ENCODE peak calls at places on chromosomes 12 and 14, in nine cellular contexts. X is psoas muscle; J is ecto neural progenitor cell; O is RWPE1; G is right cardiac atrium; V is ureter; C is pancreas; B is activated T-cell treated with anti-CD3 and anti-CD28 coated beads, Interleukin-2, amount 50 U/mL, for 72 hours; N is A172. T is an unnamed sample.

GRCh38 chr14:66087231-66087630 is 398.9 kb upstream of the CCDC196 start:
- DNase-seq in X (no peak), J (no peak), O (no peak), G (no peak), V (no peak), C (no peak), B (no peak), N (peak; percentile 1), T (no peak)

GRCh38 chr12:6539276-6540134 is 5.2 kb downstream of the GAPDH start:
- DNase-seq in X (no peak), J (no peak), O (no peak), G (peak; percentile 77), V (no peak), C (no peak), B (no peak), N (no peak), T (peak; percentile 45)

GRCh38 chr12:5808956-5809355 is 136.1 kb downstream of the ANO2 start:
- DNase-seq in X (no peak), J (no peak), O (peak; percentile 26), G (no peak), V (no peak), C (no peak), B (no peak), N (peak; percentile 95), T (no peak)

GRCh38 chr12:109277899-109278762 is 31.0 kb downstream of the FOXN4 start:
- DNase-seq in X (peak; percentile 28), J (no peak), O (peak; percentile 14), G (no peak), V (no peak), C (no peak), B (no peak), N (no peak), T (no peak)

GRCh38 chr14:74888164-74889158 is 6.7 kb downstream of the DLST start:
- DNase-seq in X (no peak), J (no peak), O (peak; percentile 30), G (no peak), V (no peak), C (no peak), B (no peak), N (peak; percentile 30), T (no peak)

GRCh38 chr12:76080017-76080728 is 4.3 kb downstream of the NAP1L1 start:
- DNase-seq in X (no peak), J (no peak), O (no peak), G (no peak), V (no peak), C (no peak), B (no peak), N (no peak), T (no peak)

GRCh38 chr14:77151918-77152588 is 10.5 kb upstream of the ZDHHC22 start:
- DNase-seq in X (no peak), J (no peak), O (peak; percentile 57), G (no peak), V (no peak), C (no peak), B (no peak), N (no peak), T (no peak)

GRCh38 chr14:38073641-38074040 is 134.1 kb upstream of the SSTR1 start:
- DNase-seq in X (no peak), J (no peak), O (no peak), G (no peak), V (no peak), C (no peak), B (no peak), N (no peak), T (no peak)

GRCh38 chr14:101705733-101706508 is 55.6 kb upstream of the PPP2R5C start:
- DNase-seq in X (peak; percentile 67), J (peak; percentile 82), O (no peak), G (peak; percentile 92), V (peak; percentile 81), C (no peak), B (peak; percentile 57), N (peak; percentile 16), T (peak; percentile 73)

GRCh38 chr14:58547649-58548048 is 90.1 kb upstream of the DACT1 start:
- DNase-seq in X (no peak), J (no peak), O (no peak), G (no peak), V (no peak), C (no peak), B (no peak), N (no peak), T (no peak)

GRCh38 chr12:131851741-131852550 is 23.8 kb downstream of the MMP17 start:
- DNase-seq in X (no peak), J (no peak), O (no peak), G (peak; percentile 58), V (no peak), C (no peak), B (no peak), N (peak; percentile 30), T (no peak)

GRCh38 chr12:47818382-47818700 is 1.4 kb downstream of the HDAC7 start:
- DNase-seq in X (no peak), J (no peak), O (no peak), G (no peak), V (no peak), C (no peak), B (peak; percentile 57), N (no peak), T (no peak)

GRCh38 chr12:69837191-69838085 is 12.4 kb downstream of the MYRFL start:
- DNase-seq in X (no peak), J (no peak), O (no peak), G (no peak), V (no peak), C (no peak), B (no peak), N (no peak), T (no peak)

GRCh38 chr14:88468396-88468795 is 82.9 kb downstream of the SPATA7 start:
- DNase-seq in X (no peak), J (no peak), O (peak; percentile 26), G (no peak), V (no peak), C (no peak), B (no peak), N (peak; percentile 27), T (no peak)

GRCh38 chr12:52073531-52073950 is 3.8 kb downstream of the ATG101 start:
- DNase-seq in X (no peak), J (no peak), O (no peak), G (peak; percentile 25), V (no peak), C (no peak), B (no peak), N (no peak), T (no peak)

GRCh38 chr12:59085680-59086079 is 165.4 kb upstream of the LRIG3 start:
- DNase-seq in X (no peak), J (no peak), O (no peak), G (no peak), V (no peak), C (no peak), B (no peak), N (no peak), T (no peak)

GRCh38 chr14:23360496-23360895 is 4.5 kb downstream of the EFS start:
- DNase-seq in X (no peak), J (no peak), O (no peak), G (peak; percentile 70), V (no peak), C (no peak), B (no peak), N (no peak), T (no peak)

GRCh38 chr12:76010732-76011458 is 20.7 kb downstream of the PHLDA1 start:
- DNase-seq in X (no peak), J (no peak), O (no peak), G (no peak), V (no peak), C (no peak), B (no peak), N (no peak), T (no peak)

GRCh38 chr12:58420496-58420895 is 479.1 kb downstream of the ATP23 start:
- DNase-seq in X (no peak), J (no peak), O (peak; percentile 15), G (no peak), V (no peak), C (no peak), B (no peak), N (peak; percentile 21), T (no peak)

GRCh38 chr12:65877836-65878235 is 53.6 kb downstream of the HMGA2 start:
- DNase-seq in X (no peak), J (no peak), O (no peak), G (no peak), V (no peak), C (no peak), B (no peak), N (no peak), T (no peak)

GRCh38 chr12:92759634-92760268 is 57.0 kb downstream of the PLEKHG7 start:
- DNase-seq in X (no peak), J (no peak), O (peak; percentile 83), G (no peak), V (no peak), C (no peak), B (no peak), N (peak; percentile 95), T (no peak)

GRCh38 chr12:51393676-51394545 is 2.7 kb upstream of the GALNT6 start:
- DNase-seq in X (no peak), J (no peak), O (peak; percentile 79), G (no peak), V (no peak), C (no peak), B (peak; percentile 53), N (peak; percentile 91), T (no peak)

GRCh38 chr14:23538785-23539184 is 12.8 kb downstream of the ZFHX2 start:
- DNase-seq in X (no peak), J (no peak), O (peak; percentile 10), G (peak; percentile 85), V (no peak), C (no peak), B (no peak), N (no peak), T (peak; percentile 46)

GRCh38 chr14:102545461-102546265 is 36.1 kb upstream of the ANKRD9 start:
- DNase-seq in X (no peak), J (peak; percentile 69), O (no peak), G (no peak), V (no peak), C (no peak), B (no peak), N (no peak), T (no peak)

GRCh38 chr12:3117144-3117581 is 40.0 kb downstream of the TSPAN9 start:
- DNase-seq in X (no peak), J (no peak), O (no peak), G (no peak), V (no peak), C (no peak), B (no peak), N (peak; percentile 47), T (no peak)

GRCh38 chr12:128790221-128790620 is 33.5 kb downstream of the SLC15A4 start:
- DNase-seq in X (no peak), J (no peak), O (no peak), G (no peak), V (no peak), C (no peak), B (no peak), N (no peak), T (no peak)

GRCh38 chr12:133037207-133038005 is at the start of gene ZNF84:
- DNase-seq in X (peak; percentile 97), J (peak; percentile 99), O (peak; percentile 90), G (peak; percentile 98), V (peak; percentile 97), C (peak; percentile 97), B (peak; percentile 97), N (peak; percentile 96), T (peak; percentile 95)

GRCh38 chr14:32933623-32933942 is 5.1 kb upstream of the NPAS3 start:
- DNase-seq in X (no peak), J (no peak), O (no peak), G (no peak), V (no peak), C (no peak), B (no peak), N (peak; percentile 41), T (no peak)

GRCh38 chr12:104057771-104058197 is 6.5 kb upstream of the HCFC2 start:
- DNase-seq in X (no peak), J (no peak), O (peak; percentile 25), G (no peak), V (no peak), C (no peak), B (no peak), N (no peak), T (no peak)

GRCh38 chr14:105248368-105249174 is at the start of gene BTBD6:
- DNase-seq in X (peak; percentile 88), J (peak; percentile 89), O (peak; percentile 83), G (peak; percentile 95), V (peak; percentile 83), C (peak; percentile 52), B (peak; percentile 91), N (no peak), T (peak; percentile 89)

GRCh38 chr14:36268957-36269734 is 51.3 kb downstream of the MBIP start:
- DNase-seq in X (no peak), J (no peak), O (no peak), G (no peak), V (no peak), C (no peak), B (no peak), N (no peak), T (no peak)

T was measured in left ventricle myocardium inferior.